ENCODE peak calls at places on chromosomes 11 and 22, in seven cellular contexts. B is SK-N-SH, G is GM12878, K is HepG2, R is GM12891, E is K562, V is H1. P is an unnamed sample.

GRCh38 chr11:19565639-19566038 is 147.0 kb upstream of the NAV2 start:
- DNase-seq in R (no peak), B (no peak), G (no peak), K (no peak), E (no peak), V (no peak), P (no peak)

GRCh38 chr11:9826390-9826789 is 162.5 kb downstream of the SWAP70 start:
- DNase-seq in B (no peak), E (no peak), R (no peak), G (no peak), V (no peak), K (no peak), P (no peak)

GRCh38 chr22:48501231-48501750 is 1326.4 kb downstream of the BRD1 start:
- DNase-seq in K (no peak), G (no peak), V (no peak), R (no peak), B (no peak), E (no peak), P (no peak)

GRCh38 chr11:72813740-72814138 is 472 bp upstream of the ATG16L2 start:
- DNase-seq in B (peak), E (peak), G (no peak), V (no peak), R (peak), K (peak), P (peak)

GRCh38 chr11:99162819-99163218 is 142.1 kb downstream of the CNTN5 start:
- DNase-seq in K (no peak), R (no peak), V (no peak), G (no peak), B (no peak), E (no peak), P (no peak)

GRCh38 chr11:94664336-94664735 is 97.2 kb downstream of the PIWIL4 start:
- DNase-seq in G (no peak), B (no peak), V (no peak), K (no peak), E (no peak), R (no peak), P (no peak)

GRCh38 chr11:93895106-93895862 is 44.9 kb upstream of the VSTM5 start:
- DNase-seq in B (peak), V (no peak), G (no peak), E (peak), R (no peak), K (peak), P (no peak)

GRCh38 chr22:17407643-17408042 is 38.4 kb downstream of the CECR2 start:
- DNase-seq in V (no peak), E (no peak), R (no peak), G (no peak), B (no peak), K (no peak), P (no peak)

GRCh38 chr11:14954581-14954980 is 17.6 kb downstream of the CALCA start:
- DNase-seq in G (no peak), E (no peak), K (no peak), R (no peak), B (no peak), V (no peak), P (no peak)

GRCh38 chr11:65355013-65355775 is 643 bp downstream of the TIGD3 start:
- DNase-seq in E (peak), K (peak), V (no peak), R (peak), B (peak), G (no peak), P (peak)

GRCh38 chr11:95363710-95364109 is 132.7 kb upstream of the SESN3 start:
- DNase-seq in E (peak), V (no peak), R (no peak), G (no peak), K (peak), B (no peak), P (no peak)

GRCh38 chr11:70887428-70887827 is 364.9 kb downstream of the SHANK2 start:
- DNase-seq in B (no peak), G (no peak), R (no peak), V (no peak), K (no peak), E (no peak), P (no peak)

GRCh38 chr11:2209900-2210321 is 38.3 kb upstream of the TH start:
- DNase-seq in K (no peak), V (no peak), B (no peak), G (no peak), R (no peak), E (peak), P (no peak)

GRCh38 chr22:39174498-39175120 is 22.1 kb upstream of the CBX7 start:
- DNase-seq in R (no peak), E (no peak), V (peak), G (no peak), K (peak), B (peak), P (no peak)

GRCh38 chr11:111523343-111523742 is 8.8 kb downstream of the HOATZ start:
- DNase-seq in B (no peak), V (no peak), G (no peak), R (no peak), K (no peak), E (no peak), P (no peak)

GRCh38 chr22:38383417-38383816 is 66.2 kb upstream of the CSNK1E start:
- DNase-seq in B (no peak), V (no peak), G (no peak), R (no peak), E (no peak), K (no peak), P (no peak)

GRCh38 chr11:27253200-27253599 is 109.8 kb downstream of the CCDC34 start:
- DNase-seq in B (no peak), E (no peak), R (no peak), G (no peak), K (no peak), V (no peak), P (no peak)

DNA sequence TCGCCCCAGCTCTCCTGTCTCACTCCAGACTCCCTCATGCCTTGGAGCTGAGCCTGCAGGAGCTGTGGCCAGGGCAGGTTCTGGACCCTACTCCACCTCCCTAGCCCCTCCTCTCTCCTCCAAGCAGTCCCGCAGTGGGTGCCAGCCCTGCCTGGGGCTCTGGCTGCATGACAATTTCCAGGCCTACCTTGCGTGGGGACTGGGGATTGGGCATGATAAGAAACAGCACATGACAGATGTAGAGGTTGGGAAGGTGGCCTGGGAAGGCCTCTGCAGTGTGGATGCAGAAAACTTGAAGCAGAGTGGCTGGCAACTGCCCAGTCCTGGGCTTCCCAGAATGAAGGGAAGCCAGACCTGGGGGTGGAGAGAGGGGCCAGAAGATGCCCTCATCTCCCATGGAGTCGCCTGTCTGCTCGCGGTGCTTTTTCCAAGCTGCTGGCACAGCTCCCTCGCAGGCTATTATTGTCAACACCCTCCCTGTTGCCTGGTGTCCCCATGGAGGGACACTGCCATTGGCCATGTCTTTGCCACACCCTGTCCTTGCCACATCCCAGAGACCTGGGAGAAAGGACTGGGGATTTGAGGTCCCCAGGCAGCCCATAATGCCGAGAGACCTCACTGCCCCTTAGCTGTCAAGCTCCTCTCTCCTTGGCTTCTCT is 48.9 kb upstream of the CDON start:
- DNase-seq in B (peak), R (no peak), V (no peak), E (no peak), G (no peak), K (no peak), P (no peak)
- TF ChIP-seq POLR2AphosphoS5 in B (peak), R (no peak), V (no peak), E (no peak), G (no peak), K (no peak), P (no peak)

GRCh38 chr11:119315139-119316016 is 1.6 kb downstream of the MCAM start:
- DNase-seq in R (no peak), G (no peak), V (no peak), K (no peak), E (no peak), B (peak), P (no peak)
- TF ChIP-seq TAF1 in R (no peak), G (no peak), V (no peak), K (no peak), E (no peak), B (no peak), P (no peak)

GRCh38 chr11:6799402-6799801 is at the start of gene OR6A2:
- DNase-seq in R (no peak), V (no peak), G (no peak), B (no peak), E (no peak), K (no peak), P (no peak)

DNA sequence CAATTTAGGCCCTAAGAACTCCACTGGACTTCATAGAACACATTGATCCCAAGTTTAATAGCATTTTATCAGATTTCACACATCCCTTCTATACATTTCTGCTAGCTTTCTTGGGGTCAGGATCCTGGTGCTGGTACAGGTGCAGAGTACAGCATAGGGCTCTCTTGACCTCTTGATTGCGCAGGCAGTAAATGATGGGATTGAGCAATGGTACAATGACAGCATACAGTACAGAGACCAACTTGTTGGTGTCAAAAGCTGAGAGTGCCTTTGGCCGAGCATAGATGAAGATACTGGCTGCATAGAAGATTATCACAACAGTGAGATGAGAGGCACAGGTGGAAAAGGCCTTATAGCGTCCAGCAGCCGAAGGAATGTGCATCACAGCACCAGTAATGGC is 4.9 kb downstream of the OR6A2 start:
- DNase-seq in V (no peak), E (no peak), R (no peak), B (no peak), K (peak), G (no peak), P (no peak)
- TF ChIP-seq POLR2AphosphoS5 in V (no peak), E (no peak), R (no peak), B (no peak), K (no peak), G (no peak), P (no peak)

DNA sequence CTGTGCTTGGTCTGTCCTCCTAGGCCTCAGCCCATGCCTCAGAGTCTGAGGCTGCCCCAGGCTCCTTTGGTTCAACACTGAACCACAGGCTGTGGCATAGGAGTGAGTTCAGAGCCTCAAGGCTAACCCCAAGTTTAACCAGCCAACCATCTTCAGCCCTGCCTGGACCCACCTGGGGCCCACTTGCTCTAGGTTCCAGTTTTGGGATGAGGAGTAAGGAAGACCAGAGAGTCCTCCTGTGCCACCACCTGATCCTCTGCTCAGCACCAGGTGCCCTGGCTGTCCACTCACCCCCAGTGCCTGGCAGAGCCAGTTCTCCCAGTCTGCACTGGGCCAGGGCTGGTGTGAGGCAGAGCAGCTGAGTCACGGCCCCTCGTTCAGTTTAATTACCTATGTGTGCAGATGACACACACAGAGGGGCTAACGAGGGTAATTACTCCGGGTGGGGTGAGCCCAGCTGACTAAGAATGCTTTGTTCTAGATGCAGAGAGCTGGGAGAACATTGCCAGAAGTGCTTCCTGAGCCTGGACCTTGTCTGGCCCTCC is 12.0 kb upstream of the TMPRSS13 start:
- DNase-seq in R (no peak), V (no peak), K (no peak), B (no peak), E (no peak), G (no peak), P (no peak)
- TF ChIP-seq TAF1 in R (no peak), V (no peak), K (no peak), B (no peak), E (no peak), G (no peak), P (no peak)

GRCh38 chr11:12540913-12541587 is 133.2 kb upstream of the TEAD1 start:
- DNase-seq in G (no peak), R (no peak), V (no peak), B (no peak), E (no peak), K (no peak), P (no peak)
- TF ChIP-seq POLR2AphosphoS5 in G (no peak), R (no peak), V (no peak), B (peak), E (no peak), K (no peak), P (no peak)

GRCh38 chr11:130478204-130478701 is 29.8 kb downstream of the ADAMTS15 start:
- DNase-seq in E (no peak), R (no peak), G (no peak), B (peak), K (no peak), V (no peak), P (no peak)

GRCh38 chr11:130478881-130479280 is 30.4 kb downstream of the ADAMTS15 start:
- DNase-seq in K (no peak), E (no peak), G (no peak), R (no peak), B (peak), V (no peak), P (no peak)

GRCh38 chr11:130477646-130478203 is 29.3 kb downstream of the ADAMTS15 start:
- DNase-seq in G (no peak), R (no peak), B (peak), V (no peak), K (no peak), E (no peak), P (no peak)

GRCh38 chr11:130480166-130480565 is 31.7 kb downstream of the ADAMTS15 start:
- DNase-seq in B (peak), K (no peak), E (no peak), G (no peak), V (no peak), R (no peak), P (no peak)

DNA sequence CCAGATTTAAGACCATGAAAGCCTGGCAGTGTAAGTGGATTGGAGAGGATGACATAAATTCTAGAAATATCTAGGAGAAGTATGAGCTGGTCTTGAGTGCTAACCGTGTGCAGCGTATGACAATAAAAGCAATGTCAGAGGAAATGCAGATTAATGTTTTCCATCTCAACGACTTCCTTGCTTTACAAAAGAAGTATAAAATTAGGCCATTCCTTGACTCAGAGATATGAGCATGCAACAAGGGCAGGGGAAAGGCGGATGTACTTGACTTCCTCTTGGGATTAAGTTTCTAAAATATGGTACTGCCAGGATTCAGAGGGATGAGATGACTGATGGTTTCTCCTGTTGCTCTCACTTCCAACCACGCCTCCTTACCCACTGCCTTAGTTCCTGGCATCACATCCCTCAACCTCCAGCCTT is 32.3 kb downstream of the ADAMTS15 start:
- DNase-seq in R (no peak), K (no peak), B (no peak), G (no peak), E (no peak), V (no peak), P (no peak)
- TF ChIP-seq TAF1 in R (no peak), K (no peak), B (no peak), G (no peak), E (no peak), V (no peak), P (no peak)

P was measured in GM12892.